ENCODE peak calls at places on chromosomes 13 and 19, in six cellular contexts. One of them, this sample, is unnamed.

GRCh38 chr13:52025475-52026245 is 1.2 kb downstream of the UTP14C start:
- DNase-seq in heart left ventricle: no peak
- DNase-seq in AG04449: no peak
- DNase-seq in fibroblast of lung: no peak
- DNase-seq in CD8-positive, alpha-beta T cell: no peak
- DNase-seq in HFF-Myc: no peak
- DNase-seq in this sample: no peak

GRCh38 chr13:27367570-27367969 is 56.8 kb upstream of the GTF3A start:
- DNase-seq in heart left ventricle: no peak
- DNase-seq in AG04449: no peak
- DNase-seq in fibroblast of lung: no peak
- DNase-seq in CD8-positive, alpha-beta T cell: no peak
- DNase-seq in HFF-Myc: no peak
- DNase-seq in this sample: no peak

GRCh38 chr13:70604448-70604847 is 496.2 kb upstream of the KLHL1 start:
- DNase-seq in heart left ventricle: no peak
- DNase-seq in AG04449: no peak
- DNase-seq in fibroblast of lung: no peak
- DNase-seq in CD8-positive, alpha-beta T cell: no peak
- DNase-seq in HFF-Myc: no peak
- DNase-seq in this sample: no peak

GRCh38 chr19:44345969-44346368 is 10.5 kb downstream of the ZNF112 start:
- DNase-seq in heart left ventricle: no peak
- DNase-seq in AG04449: no peak
- DNase-seq in fibroblast of lung: peak
- DNase-seq in CD8-positive, alpha-beta T cell: no peak
- DNase-seq in HFF-Myc: no peak
- DNase-seq in this sample: no peak

GRCh38 chr13:79227418-79227817 is 178.6 kb downstream of the RBM26 start:
- DNase-seq in heart left ventricle: no peak
- DNase-seq in AG04449: no peak
- DNase-seq in fibroblast of lung: no peak
- DNase-seq in CD8-positive, alpha-beta T cell: no peak
- DNase-seq in HFF-Myc: no peak
- DNase-seq in this sample: no peak

GRCh38 chr13:112325142-112325808 is 50.9 kb upstream of the SPACA7 start:
- DNase-seq in heart left ventricle: no peak
- DNase-seq in AG04449: no peak
- DNase-seq in fibroblast of lung: no peak
- DNase-seq in CD8-positive, alpha-beta T cell: no peak
- DNase-seq in HFF-Myc: no peak
- DNase-seq in this sample: no peak

GRCh38 chr19:37551123-37551993 is 43.2 kb downstream of the ZNF571 start:
- DNase-seq in heart left ventricle: peak
- DNase-seq in AG04449: no peak
- DNase-seq in fibroblast of lung: peak
- DNase-seq in CD8-positive, alpha-beta T cell: peak
- DNase-seq in HFF-Myc: no peak
- DNase-seq in this sample: no peak

GRCh38 chr19:48637948-48638830 is 1.0 kb upstream of the DBP start:
- DNase-seq in heart left ventricle: peak
- DNase-seq in AG04449: peak
- DNase-seq in fibroblast of lung: peak
- DNase-seq in CD8-positive, alpha-beta T cell: peak
- DNase-seq in HFF-Myc: peak
- DNase-seq in this sample: peak

GRCh38 chr13:88074794-88075509 is 403.8 kb downstream of the SLITRK5 start:
- DNase-seq in heart left ventricle: no peak
- DNase-seq in AG04449: no peak
- DNase-seq in fibroblast of lung: no peak
- DNase-seq in CD8-positive, alpha-beta T cell: no peak
- DNase-seq in HFF-Myc: no peak
- DNase-seq in this sample: no peak

DNA sequence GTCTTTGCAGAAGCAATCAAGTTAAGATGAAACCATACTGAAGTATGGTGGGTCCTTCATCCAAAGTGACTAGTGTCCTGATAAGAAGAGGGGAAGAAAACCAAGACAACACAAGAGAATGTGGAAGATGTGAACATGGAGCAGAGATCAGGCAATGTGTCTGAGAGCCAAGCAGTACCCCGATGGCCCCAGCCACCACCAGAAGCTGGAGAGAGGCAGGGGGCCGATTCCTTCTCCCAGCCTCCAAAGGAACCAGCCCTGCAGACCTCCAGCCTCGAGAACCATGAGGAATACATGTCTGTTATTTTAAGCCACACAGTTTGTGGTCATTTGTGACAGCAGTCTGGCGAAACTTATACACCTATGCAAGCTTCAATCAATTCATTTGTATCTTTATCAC is 93.2 kb downstream of the IRS2 start:
- DNase-seq in heart left ventricle: no peak
- DNase-seq in AG04449: no peak
- DNase-seq in fibroblast of lung: no peak
- DNase-seq in CD8-positive, alpha-beta T cell: no peak
- DNase-seq in HFF-Myc: no peak
- DNase-seq in this sample: no peak
- H3K4me3 ChIP-seq in heart left ventricle: no peak
- H3K4me3 ChIP-seq in AG04449: no peak
- H3K4me3 ChIP-seq in fibroblast of lung: no peak
- H3K4me3 ChIP-seq in CD8-positive, alpha-beta T cell: no peak
- H3K4me3 ChIP-seq in HFF-Myc: no peak
- H3K4me3 ChIP-seq in this sample: no peak

GRCh38 chr13:55500694-55501093 is 1640.0 kb upstream of the PRR20A start:
- DNase-seq in heart left ventricle: no peak
- DNase-seq in AG04449: no peak
- DNase-seq in fibroblast of lung: no peak
- DNase-seq in CD8-positive, alpha-beta T cell: no peak
- DNase-seq in HFF-Myc: no peak
- DNase-seq in this sample: no peak
- TF ChIP-seq CTCF in heart left ventricle: no peak
- TF ChIP-seq CTCF in AG04449: no peak
- TF ChIP-seq CTCF in fibroblast of lung: no peak
- TF ChIP-seq CTCF in CD8-positive, alpha-beta T cell: no peak
- TF ChIP-seq CTCF in HFF-Myc: no peak
- TF ChIP-seq CTCF in this sample: no peak

DNA sequence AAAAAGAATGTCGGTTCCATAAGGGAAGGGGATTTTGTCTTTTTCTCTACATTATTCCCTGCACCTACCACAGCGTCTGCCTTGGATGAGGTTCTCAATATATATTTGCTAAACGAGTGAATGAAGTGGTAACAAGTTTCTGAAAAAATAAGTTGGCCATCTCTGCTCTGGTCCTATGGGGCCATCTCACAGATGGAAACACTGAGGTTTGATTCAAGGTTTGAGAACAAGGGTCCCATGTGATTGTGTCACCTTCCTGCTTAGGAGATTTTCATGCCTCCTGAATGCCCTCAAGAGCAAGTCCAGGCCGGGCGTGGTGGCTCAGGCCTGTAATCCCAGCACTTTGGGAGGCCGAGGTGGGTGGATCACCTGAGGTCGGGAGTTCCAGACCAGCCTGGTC is 3.2 kb downstream of the MYPOP start:
- DNase-seq in heart left ventricle: no peak
- DNase-seq in AG04449: no peak
- DNase-seq in fibroblast of lung: no peak
- DNase-seq in CD8-positive, alpha-beta T cell: no peak
- DNase-seq in HFF-Myc: no peak
- DNase-seq in this sample: no peak
- H3K4me3 ChIP-seq in heart left ventricle: no peak
- H3K4me3 ChIP-seq in AG04449: no peak
- H3K4me3 ChIP-seq in fibroblast of lung: no peak
- H3K4me3 ChIP-seq in CD8-positive, alpha-beta T cell: no peak
- H3K4me3 ChIP-seq in HFF-Myc: no peak
- H3K4me3 ChIP-seq in this sample: no peak

GRCh38 chr13:98773921-98774320 is 21.4 kb upstream of the SLC15A1 start:
- DNase-seq in heart left ventricle: no peak
- DNase-seq in AG04449: no peak
- DNase-seq in fibroblast of lung: no peak
- DNase-seq in CD8-positive, alpha-beta T cell: no peak
- DNase-seq in HFF-Myc: no peak
- DNase-seq in this sample: no peak

GRCh38 chr13:98774776-98775175 is 22.3 kb upstream of the SLC15A1 start:
- DNase-seq in heart left ventricle: no peak
- DNase-seq in AG04449: no peak
- DNase-seq in fibroblast of lung: no peak
- DNase-seq in CD8-positive, alpha-beta T cell: no peak
- DNase-seq in HFF-Myc: no peak
- DNase-seq in this sample: no peak

GRCh38 chr13:98775386-98775785 is 22.9 kb upstream of the SLC15A1 start:
- DNase-seq in heart left ventricle: no peak
- DNase-seq in AG04449: no peak
- DNase-seq in fibroblast of lung: no peak
- DNase-seq in CD8-positive, alpha-beta T cell: no peak
- DNase-seq in HFF-Myc: no peak
- DNase-seq in this sample: no peak

GRCh38 chr13:98771838-98772611 is 19.6 kb upstream of the SLC15A1 start:
- DNase-seq in heart left ventricle: no peak
- DNase-seq in AG04449: no peak
- DNase-seq in fibroblast of lung: no peak
- DNase-seq in CD8-positive, alpha-beta T cell: no peak
- DNase-seq in HFF-Myc: no peak
- DNase-seq in this sample: no peak

GRCh38 chr13:98773053-98773452 is 20.6 kb upstream of the SLC15A1 start:
- DNase-seq in heart left ventricle: no peak
- DNase-seq in AG04449: no peak
- DNase-seq in fibroblast of lung: no peak
- DNase-seq in CD8-positive, alpha-beta T cell: no peak
- DNase-seq in HFF-Myc: no peak
- DNase-seq in this sample: no peak
- TF ChIP-seq CTCF in heart left ventricle: no peak
- TF ChIP-seq CTCF in AG04449: no peak
- TF ChIP-seq CTCF in fibroblast of lung: no peak
- TF ChIP-seq CTCF in CD8-positive, alpha-beta T cell: no peak
- TF ChIP-seq CTCF in HFF-Myc: no peak
- TF ChIP-seq CTCF in this sample: no peak

GRCh38 chr19:57748029-57748428 is 1.4 kb downstream of the ZNF776 start:
- DNase-seq in heart left ventricle: no peak
- DNase-seq in AG04449: no peak
- DNase-seq in fibroblast of lung: no peak
- DNase-seq in CD8-positive, alpha-beta T cell: no peak
- DNase-seq in HFF-Myc: no peak
- DNase-seq in this sample: no peak
- H3K4me3 ChIP-seq in heart left ventricle: peak
- H3K4me3 ChIP-seq in AG04449: peak
- H3K4me3 ChIP-seq in fibroblast of lung: peak
- H3K4me3 ChIP-seq in CD8-positive, alpha-beta T cell: peak
- H3K4me3 ChIP-seq in HFF-Myc: peak
- H3K4me3 ChIP-seq in this sample: peak

DNA sequence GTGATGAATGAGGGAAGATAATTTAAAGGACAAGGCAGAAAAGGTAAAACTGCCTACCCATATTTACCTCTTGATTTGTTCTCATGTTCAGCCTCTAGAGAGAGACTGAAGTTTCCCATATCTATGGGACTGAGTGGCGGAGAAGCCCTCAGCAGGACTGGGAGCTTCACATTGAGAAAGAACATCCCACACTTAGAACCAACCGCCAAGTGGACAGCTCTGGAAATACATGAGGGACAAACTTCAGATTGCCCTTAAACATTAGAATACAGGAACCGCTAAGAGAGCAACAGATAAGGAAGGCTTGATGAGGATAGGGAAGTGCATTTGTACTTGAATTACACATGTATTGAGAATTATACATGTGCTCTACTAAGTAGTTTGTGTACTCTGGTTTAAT is 316.0 kb upstream of the MIR17HG start:
- DNase-seq in heart left ventricle: no peak
- DNase-seq in AG04449: no peak
- DNase-seq in fibroblast of lung: no peak
- DNase-seq in CD8-positive, alpha-beta T cell: no peak
- DNase-seq in HFF-Myc: no peak
- DNase-seq in this sample: no peak
- TF ChIP-seq CTCF in heart left ventricle: no peak
- TF ChIP-seq CTCF in AG04449: no peak
- TF ChIP-seq CTCF in fibroblast of lung: no peak
- TF ChIP-seq CTCF in CD8-positive, alpha-beta T cell: no peak
- TF ChIP-seq CTCF in HFF-Myc: no peak
- TF ChIP-seq CTCF in this sample: no peak

GRCh38 chr13:107586216-107586615 is 629.1 kb downstream of the LIG4 start:
- DNase-seq in heart left ventricle: no peak
- DNase-seq in AG04449: no peak
- DNase-seq in fibroblast of lung: peak
- DNase-seq in CD8-positive, alpha-beta T cell: no peak
- DNase-seq in HFF-Myc: no peak
- DNase-seq in this sample: no peak
- H3K4me3 ChIP-seq in heart left ventricle: no peak
- H3K4me3 ChIP-seq in AG04449: no peak
- H3K4me3 ChIP-seq in fibroblast of lung: no peak
- H3K4me3 ChIP-seq in CD8-positive, alpha-beta T cell: no peak
- H3K4me3 ChIP-seq in HFF-Myc: no peak
- H3K4me3 ChIP-seq in this sample: no peak

GRCh38 chr19:35731779-35732405 is 10.4 kb downstream of the IGFLR1 start:
- DNase-seq in heart left ventricle: no peak
- DNase-seq in AG04449: no peak
- DNase-seq in fibroblast of lung: no peak
- DNase-seq in CD8-positive, alpha-beta T cell: peak
- DNase-seq in HFF-Myc: no peak
- DNase-seq in this sample: no peak
- TF ChIP-seq CTCF in heart left ventricle: no peak
- TF ChIP-seq CTCF in AG04449: no peak
- TF ChIP-seq CTCF in fibroblast of lung: no peak
- TF ChIP-seq CTCF in CD8-positive, alpha-beta T cell: no peak
- TF ChIP-seq CTCF in HFF-Myc: no peak
- TF ChIP-seq CTCF in this sample: no peak